ENCODE peak calls at places on chromosome 11, in ten cellular contexts. I, N, Q, D, R, H, U, M, E and K are unnamed samples.

GRCh38 chr11:41522391-41522790 is 62.9 kb upstream of the LRRC4C start:
- DNase-seq in I (no peak), N (no peak), Q (no peak), D (no peak), R (no peak), H (no peak), U (no peak), M (no peak), E (peak; percentile 5), K (no peak)

GRCh38 chr11:101835465-101836063 is 79.2 kb upstream of the CEP126 start:
- DNase-seq in I (no peak), N (no peak), Q (peak; percentile 11), D (no peak), R (no peak), H (no peak), U (no peak), M (no peak), E (no peak), K (no peak)

GRCh38 chr11:46304605-46305004 is 27.1 kb downstream of the CREB3L1 start:
- DNase-seq in I (no peak), N (no peak), Q (no peak), D (no peak), R (no peak), H (no peak), U (no peak), M (no peak), E (no peak), K (no peak)

GRCh38 chr11:65445604-65446445 is 23.2 kb downstream of the NEAT1 start:
- DNase-seq in I (peak; percentile 20), N (peak; percentile 83), Q (peak; percentile 55), D (peak; percentile 64), R (no peak), H (no peak), U (no peak), M (peak; percentile 76), E (peak; percentile 61), K (peak; percentile 62)

GRCh38 chr11:69707156-69707555 is 3.3 kb upstream of the FGF19 start:
- DNase-seq in I (no peak), N (no peak), Q (no peak), D (no peak), R (no peak), H (no peak), U (no peak), M (no peak), E (no peak), K (no peak)

GRCh38 chr11:73262851-73263495 is 9.2 kb upstream of the P2RY6 start:
- DNase-seq in I (no peak), N (peak; percentile 42), Q (peak; percentile 60), D (no peak), R (no peak), H (no peak), U (no peak), M (no peak), E (peak; percentile 44), K (peak; percentile 37)

GRCh38 chr11:1457326-1457680 is 29.3 kb downstream of the MOB2 start:
- DNase-seq in I (no peak), N (no peak), Q (no peak), D (no peak), R (no peak), H (no peak), U (no peak), M (no peak), E (no peak), K (no peak)

GRCh38 chr11:92212530-92212929 is 12.1 kb upstream of the FAT3 start:
- DNase-seq in I (no peak), N (no peak), Q (no peak), D (no peak), R (no peak), H (no peak), U (no peak), M (no peak), E (no peak), K (no peak)

GRCh38 chr11:108002476-108002875 is 6.2 kb upstream of the CUL5 start:
- DNase-seq in I (no peak), N (no peak), Q (no peak), D (no peak), R (no peak), H (no peak), U (no peak), M (no peak), E (no peak), K (no peak)

GRCh38 chr11:64619811-64620285 is 28.8 kb downstream of the SLC22A12 start:
- DNase-seq in I (no peak), N (peak; percentile 80), Q (peak; percentile 54), D (peak; percentile 31), R (peak; percentile 89), H (peak; percentile 6), U (peak; percentile 42), M (peak; percentile 86), E (peak; percentile 75), K (peak; percentile 35)

GRCh38 chr11:119237515-119237914 is 31.4 kb downstream of the CBL start:
- DNase-seq in I (no peak), N (no peak), Q (no peak), D (no peak), R (no peak), H (no peak), U (no peak), M (no peak), E (no peak), K (no peak)

GRCh38 chr11:17328856-17329490 is 22.6 kb upstream of the NCR3LG1 start:
- DNase-seq in I (no peak), N (no peak), Q (no peak), D (no peak), R (no peak), H (no peak), U (no peak), M (no peak), E (no peak), K (no peak)

GRCh38 chr11:93464938-93465337 is 78.3 kb downstream of the SMCO4 start:
- DNase-seq in I (no peak), N (no peak), Q (no peak), D (no peak), R (no peak), H (no peak), U (no peak), M (no peak), E (no peak), K (no peak)

GRCh38 chr11:125975634-125976033 is 29.8 kb downstream of the VSIG10L2 start:
- DNase-seq in I (no peak), N (no peak), Q (no peak), D (no peak), R (no peak), H (no peak), U (no peak), M (no peak), E (no peak), K (no peak)

DNA sequence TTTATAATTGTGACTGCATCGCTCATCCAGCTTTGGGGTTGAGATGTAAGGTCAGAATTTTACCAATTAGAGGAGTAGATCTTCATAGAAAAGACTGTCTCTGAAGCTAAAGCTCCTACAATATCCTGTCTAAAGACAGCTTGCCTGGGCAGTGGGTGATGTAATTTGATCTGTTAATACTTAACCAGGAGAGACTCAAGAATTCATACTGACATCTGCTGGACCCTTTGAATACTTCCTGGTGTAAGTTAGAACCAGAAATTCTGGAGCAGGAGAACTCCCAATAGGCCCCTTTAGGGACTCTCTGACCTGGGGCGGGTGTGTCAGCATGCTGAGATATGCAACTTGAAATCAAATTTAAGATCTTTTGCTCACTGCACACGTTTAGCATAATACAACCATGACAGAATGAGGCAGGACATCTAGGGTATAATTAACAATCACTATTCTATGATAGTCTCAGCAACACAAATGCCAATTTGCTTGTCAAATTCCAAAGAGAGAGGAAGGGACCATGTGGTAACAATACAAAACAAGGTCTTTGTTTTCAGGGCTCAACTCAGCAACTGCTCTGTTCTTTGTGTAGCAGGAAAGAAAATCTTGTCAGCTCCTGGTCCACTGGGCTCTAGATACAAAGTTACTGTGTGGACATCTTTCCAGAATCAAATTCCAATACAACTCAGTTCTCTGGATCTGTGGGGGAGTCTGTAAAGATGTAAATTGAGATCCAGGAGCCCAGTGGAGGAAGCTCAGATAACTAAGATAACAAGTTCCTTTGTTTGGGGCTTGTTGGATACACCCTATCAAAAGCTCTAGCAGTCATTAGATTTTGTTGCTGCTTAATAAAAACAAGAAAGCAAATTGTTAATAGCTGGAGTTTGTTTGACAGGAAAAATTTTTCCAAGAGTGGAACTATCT is 144.0 kb downstream of the INSC start:
- DNase-seq in I (no peak), N (peak; percentile 33), Q (peak; percentile 54), D (no peak), R (peak; percentile 26), H (no peak), U (peak; percentile 51), M (no peak), E (peak; percentile 23), K (no peak)
- TF ChIP-seq CTCF in I (no peak), N (no peak), Q (no peak), D (no peak), R (no peak), H (peak; percentile 3), U (peak; percentile 36), M (no peak), E (peak; percentile 1), K (no peak)

GRCh38 chr11:60701509-60701818 is 2.1 kb downstream of the MS4A8 start:
- DNase-seq in I (no peak), N (no peak), Q (no peak), D (no peak), R (no peak), H (no peak), U (no peak), M (no peak), E (no peak), K (no peak)
- TF ChIP-seq CTCF in I (no peak), N (no peak), Q (no peak), D (no peak), R (no peak), H (no peak), U (no peak), M (no peak), E (no peak), K (no peak)

DNA sequence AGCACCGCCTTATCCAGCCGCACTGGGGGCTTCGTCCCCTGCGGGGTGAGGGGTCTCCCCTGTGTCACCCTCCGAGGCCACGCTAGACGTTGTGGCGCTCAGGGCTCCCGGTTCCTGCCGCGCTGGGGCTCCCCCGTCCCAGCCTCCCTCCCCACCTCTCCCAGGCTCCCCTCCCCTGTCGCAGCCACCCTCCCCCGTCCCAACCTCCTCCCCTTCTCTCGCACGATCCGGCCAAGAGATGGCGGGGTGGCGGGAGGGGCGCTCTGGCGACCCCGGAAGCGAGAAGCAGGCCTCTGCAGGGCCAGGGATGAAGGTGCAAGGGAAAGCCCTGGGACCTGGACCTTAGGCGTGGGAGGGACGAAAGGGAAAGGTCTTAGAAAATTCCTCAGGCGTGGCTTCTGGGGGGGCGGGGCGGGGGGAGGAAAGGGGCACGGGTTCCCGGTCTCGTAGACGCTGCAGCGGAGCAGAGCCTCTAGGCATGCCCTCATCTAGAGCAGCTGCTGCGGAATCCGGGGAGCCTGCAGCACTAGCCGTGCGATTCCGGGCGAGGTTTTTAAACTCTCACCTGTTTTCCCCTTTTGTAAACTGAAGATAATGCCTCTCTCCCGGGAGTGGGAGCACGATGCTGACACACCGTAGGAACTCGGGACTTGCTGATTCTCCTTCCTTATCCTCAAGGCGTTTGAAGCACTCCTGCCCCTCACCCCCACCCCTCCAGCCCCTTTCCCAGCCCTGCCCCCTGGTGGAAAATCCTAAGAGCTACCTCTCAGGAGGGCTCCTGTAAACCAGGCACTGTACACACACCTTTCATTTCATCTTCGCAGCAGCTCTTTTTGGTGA is 14.4 kb downstream of the KCNJ5 start:
- DNase-seq in I (no peak), N (peak; percentile 40), Q (peak; percentile 67), D (peak; percentile 27), R (no peak), H (no peak), U (peak; percentile 46), M (no peak), E (peak; percentile 18), K (peak; percentile 4)
- TF ChIP-seq CTCF in I (peak; percentile 44), N (peak; percentile 48), Q (peak; percentile 48), D (no peak), R (no peak), H (peak; percentile 47), U (peak; percentile 70), M (peak; percentile 49), E (peak; percentile 43), K (peak; percentile 78)

GRCh38 chr11:47768090-47768620 is 1.0 kb upstream of the FNBP4 start:
- DNase-seq in I (peak; percentile 45), N (peak; percentile 91), Q (peak; percentile 88), D (peak; percentile 59), R (peak; percentile 86), H (peak; percentile 60), U (no peak), M (peak; percentile 86), E (peak; percentile 86), K (peak; percentile 66)
- TF ChIP-seq CTCF in I (no peak), N (no peak), Q (no peak), D (no peak), R (no peak), H (no peak), U (no peak), M (no peak), E (no peak), K (no peak)